ENCODE peak calls at places on chromosomes 5 and 9, in ten cellular contexts. Q is CD4-positive, alpha-beta memory T cell; W is lower lobe of right lung; E is OCI-LY7; G is testis; D is psoas muscle; C is HCT116; S is gastrocnemius medialis; X is left ventricle myocardium inferior; B is CD8-positive, alpha-beta T cell. F is an unnamed sample.

GRCh38 chr5:43038523-43038989 is 1.6 kb downstream of the ANXA2R start:
- DNase-seq in Q (peak; percentile 62), W (no peak), E (peak; percentile 27), G (no peak), D (no peak), C (no peak), S (no peak), X (no peak), B (peak; percentile 46), F (peak; percentile 50)

GRCh38 chr9:28956111-28956880 is 1383.0 kb upstream of the C9orf72 start:
- DNase-seq in Q (no peak), W (no peak), E (no peak), G (no peak), D (no peak), C (no peak), S (no peak), X (no peak), B (no peak), F (no peak)

GRCh38 chr9:16387382-16387781 is 483.1 kb downstream of the BNC2 start:
- DNase-seq in Q (no peak), W (no peak), E (no peak), G (no peak), D (no peak), C (no peak), S (no peak), X (no peak), B (no peak), F (no peak)

GRCh38 chr5:36575367-36575781 is 31.0 kb upstream of the SLC1A3 start:
- DNase-seq in Q (no peak), W (no peak), E (no peak), G (no peak), D (no peak), C (no peak), S (no peak), X (no peak), B (no peak), F (no peak)

GRCh38 chr5:24491482-24491881 is 153.3 kb downstream of the CDH10 start:
- DNase-seq in Q (no peak), W (no peak), E (no peak), G (no peak), D (no peak), C (no peak), S (no peak), X (no peak), B (no peak), F (no peak)

GRCh38 chr5:168179185-168179584 is 112.3 kb upstream of the WWC1 start:
- DNase-seq in Q (no peak), W (peak; percentile 57), E (no peak), G (no peak), D (no peak), C (no peak), S (no peak), X (no peak), B (no peak), F (no peak)

GRCh38 chr9:90841213-90841612 is 39.6 kb downstream of the SYK start:
- DNase-seq in Q (no peak), W (no peak), E (no peak), G (no peak), D (no peak), C (no peak), S (no peak), X (no peak), B (no peak), F (no peak)

GRCh38 chr5:143964919-143965318 is 153.0 kb downstream of the HMHB1 start:
- DNase-seq in Q (no peak), W (no peak), E (no peak), G (no peak), D (no peak), C (no peak), S (no peak), X (no peak), B (no peak), F (no peak)

GRCh38 chr5:68315679-68316271 is 100.2 kb downstream of the PIK3R1 start:
- DNase-seq in Q (peak; percentile 53), W (no peak), E (no peak), G (no peak), D (no peak), C (no peak), S (no peak), X (no peak), B (peak; percentile 24), F (no peak)

GRCh38 chr9:8821910-8822666 is 1022.5 kb upstream of the DMAC1 start:
- DNase-seq in Q (no peak), W (no peak), E (no peak), G (no peak), D (no peak), C (no peak), S (no peak), X (no peak), B (no peak), F (no peak)

GRCh38 chr9:127904888-127905728 is 5.7 kb upstream of the ST6GALNAC6 start:
- DNase-seq in Q (peak; percentile 89), W (no peak), E (peak; percentile 71), G (no peak), D (no peak), C (no peak), S (no peak), X (no peak), B (peak; percentile 77), F (peak; percentile 73)

GRCh38 chr5:133552925-133553525 is 59.3 kb downstream of the FSTL4 start:
- DNase-seq in Q (no peak), W (peak; percentile 57), E (peak; percentile 63), G (peak; percentile 70), D (peak; percentile 34), C (peak; percentile 41), S (no peak), X (no peak), B (peak; percentile 46), F (peak; percentile 58)

GRCh38 chr5:177474845-177475562 is 1.6 kb upstream of the DBN1 start:
- DNase-seq in Q (no peak), W (no peak), E (no peak), G (no peak), D (no peak), C (no peak), S (no peak), X (no peak), B (no peak), F (no peak)

GRCh38 chr5:117013280-117013877 is 438.8 kb upstream of the SEMA6A start:
- DNase-seq in Q (no peak), W (no peak), E (no peak), G (no peak), D (no peak), C (no peak), S (no peak), X (no peak), B (no peak), F (no peak)

GRCh38 chr9:138076650-138077009 is 199.0 kb downstream of the CACNA1B start:
- DNase-seq in Q (no peak), W (no peak), E (no peak), G (peak; percentile 6), D (no peak), C (no peak), S (no peak), X (no peak), B (no peak), F (no peak)

DNA sequence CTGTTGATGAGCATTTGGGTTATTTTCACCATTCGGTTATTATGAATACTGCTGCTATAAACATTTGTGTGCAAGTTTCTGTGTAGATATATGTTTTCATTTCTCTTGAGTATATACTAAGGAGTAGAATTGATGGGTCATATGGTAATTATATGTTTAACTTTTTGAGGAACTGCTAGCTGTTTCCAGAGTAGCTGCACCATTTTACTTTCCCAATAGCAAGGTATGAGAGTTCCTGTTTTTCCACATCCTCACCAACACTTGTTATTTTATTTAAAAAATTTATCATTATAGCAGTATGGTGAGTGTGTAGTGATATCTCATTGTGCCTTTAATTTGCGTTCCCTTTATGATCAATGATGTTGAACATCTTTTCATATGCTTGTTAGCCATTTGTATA is 29.2 kb downstream of the CD14 start:
- DNase-seq in Q (no peak), W (no peak), E (no peak), G (no peak), D (no peak), C (no peak), S (no peak), X (no peak), B (no peak), F (no peak)
- H3K4me1 ChIP-seq in Q (no peaks in the 10 kb centered on the region), W (peaks cover 15% of the 10 kb centered on the region), E (no peaks in the 10 kb centered on the region), G (no peaks in the 10 kb centered on the region), D (no peaks in the 10 kb centered on the region), C (no peaks in the 10 kb centered on the region), S (no peaks in the 10 kb centered on the region), X (peaks cover 1% of the 10 kb centered on the region), B (no peaks in the 10 kb centered on the region), F (no peaks in the 10 kb centered on the region)

GRCh38 chr9:133162802-133163558 is 734 bp downstream of the GBGT1 start:
- DNase-seq in Q (no peak), W (peak; percentile 47), E (no peak), G (no peak), D (no peak), C (no peak), S (no peak), X (no peak), B (no peak), F (no peak)
- H3K27ac ChIP-seq in Q (no peak overlapping the region), W (peak overlapping the region; percentile 81), E (no peak overlapping the region), G (peak overlapping the region; percentile 57), D (peak overlapping the region; percentile 41), C (no peak overlapping the region), S (peak overlapping the region; percentile 66), X (peak overlapping the region; percentile 79), B (no peak overlapping the region), F (no peak overlapping the region)

DNA sequence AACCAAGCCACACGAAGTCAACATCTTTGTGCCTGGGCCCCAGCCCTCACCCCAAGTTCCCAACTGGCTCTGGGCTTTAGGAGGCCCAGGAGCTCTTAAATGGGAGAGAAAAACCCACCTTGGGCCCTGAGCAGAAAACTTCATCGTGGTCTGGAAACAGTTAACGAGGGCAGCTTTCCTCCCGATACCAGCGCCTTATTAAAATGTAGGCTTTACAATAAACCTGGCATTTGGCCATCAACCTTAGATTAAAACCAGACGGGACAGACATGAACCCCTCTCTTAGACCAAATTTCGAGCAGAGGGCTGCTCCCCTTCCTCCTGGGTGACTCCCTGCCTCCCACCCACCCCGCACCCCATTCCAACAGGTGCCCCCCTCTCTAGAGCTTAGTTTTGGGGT is 39.4 kb downstream of the PRRX2 start:
- DNase-seq in Q (no peak), W (no peak), E (no peak), G (no peak), D (no peak), C (no peak), S (no peak), X (no peak), B (no peak), F (no peak)
- H3K4me1 ChIP-seq in Q (no peaks in the 10 kb centered on the region), W (peaks cover 17% of the 10 kb centered on the region), E (no peaks in the 10 kb centered on the region), G (peaks cover 4% of the 10 kb centered on the region), D (no peaks in the 10 kb centered on the region), C (no peaks in the 10 kb centered on the region), S (no peaks in the 10 kb centered on the region), X (peaks cover 5% of the 10 kb centered on the region), B (no peaks in the 10 kb centered on the region), F (no peaks in the 10 kb centered on the region)

GRCh38 chr5:45335978-45336377 is 360.2 kb downstream of the HCN1 start:
- DNase-seq in Q (no peak), W (no peak), E (no peak), G (no peak), D (no peak), C (no peak), S (no peak), X (no peak), B (no peak), F (no peak)

GRCh38 chr5:45336464-45336863 is 359.7 kb downstream of the HCN1 start:
- DNase-seq in Q (no peak), W (no peak), E (no peak), G (no peak), D (no peak), C (no peak), S (no peak), X (no peak), B (no peak), F (no peak)

GRCh38 chr5:45335346-45335745 is 360.8 kb downstream of the HCN1 start:
- DNase-seq in Q (no peak), W (no peak), E (no peak), G (no peak), D (no peak), C (no peak), S (no peak), X (no peak), B (no peak), F (no peak)

GRCh38 chr5:45334939-45335338 is 361.2 kb downstream of the HCN1 start:
- DNase-seq in Q (no peak), W (no peak), E (no peak), G (no peak), D (no peak), C (no peak), S (no peak), X (no peak), B (no peak), F (no peak)
- H3K27ac ChIP-seq in Q (no peak overlapping the region), W (no peak overlapping the region), E (no peak overlapping the region), G (no peak overlapping the region), D (peak overlapping the region; percentile 59), C (no peak overlapping the region), S (peak overlapping the region; percentile 71), X (peak overlapping the region; percentile 84), B (no peak overlapping the region), F (no peak overlapping the region)

F was measured in CD8-positive, alpha-beta memory T cell.